ENCODE peak calls at places on chromosome 2, in nine cellular contexts. T, J, U, H, G, F, Z, M and S are unnamed samples.

GRCh38 chr2:121015971-121016485 is 269.0 kb downstream of the TFCP2L1 start:
- DNase-seq in G (no peak), M (no peak), Z (no peak), H (no peak), U (no peak), J (no peak), F (no peak), T (no peak), S (no peak)

GRCh38 chr2:217290467-217290866 is 430.6 kb upstream of the TNP1 start:
- DNase-seq in T (no peak), F (no peak), M (no peak), U (no peak), J (no peak), G (no peak), Z (no peak), H (no peak), S (no peak)

GRCh38 chr2:16617282-16618266 is 48.1 kb downstream of the CYRIA start:
- DNase-seq in F (peak; percentile 25), M (peak; percentile 31), G (peak; percentile 41), H (no peak), U (no peak), Z (no peak), T (peak; percentile 19), J (no peak), S (no peak)

GRCh38 chr2:223967981-223968380 is 10.7 kb downstream of the MRPL44 start:
- DNase-seq in U (no peak), H (no peak), G (no peak), F (no peak), T (peak; percentile 67), Z (no peak), M (no peak), J (no peak), S (no peak)

GRCh38 chr2:96876036-96876810 is 6.3 kb upstream of the SEMA4C start:
- DNase-seq in T (no peak), Z (no peak), U (no peak), H (no peak), F (peak; percentile 46), G (no peak), M (peak; percentile 43), J (no peak), S (no peak)

GRCh38 chr2:68225119-68225632 is 27.2 kb downstream of the PPP3R1 start:
- DNase-seq in G (peak; percentile 33), M (peak; percentile 16), U (peak; percentile 61), T (peak; percentile 34), F (peak; percentile 8), H (no peak), J (no peak), Z (no peak), S (no peak)

GRCh38 chr2:240570531-240571313 is 2.4 kb downstream of the RNPEPL1 start:
- DNase-seq in U (no peak), G (peak; percentile 6), H (peak; percentile 18), F (no peak), J (no peak), Z (peak; percentile 47), M (no peak), T (no peak), S (no peak)

GRCh38 chr2:219285894-219286425 is 6.8 kb downstream of the DNAJB2 start:
- DNase-seq in M (peak; percentile 28), U (no peak), H (no peak), T (peak; percentile 65), G (no peak), Z (no peak), F (no peak), J (no peak), S (no peak)

GRCh38 chr2:21620771-21621170 is 497.0 kb downstream of the TDRD15 start:
- DNase-seq in T (no peak), J (no peak), H (no peak), F (no peak), U (no peak), Z (no peak), G (no peak), M (no peak), S (no peak)

GRCh38 chr2:186456941-186457340 is 29.1 kb upstream of the ZC3H15 start:
- DNase-seq in J (no peak), H (no peak), T (peak; percentile 79), F (no peak), G (no peak), Z (no peak), U (no peak), M (peak; percentile 85), S (no peak)

GRCh38 chr2:25426326-25426725 is 84.6 kb upstream of the DNMT3A start:
- DNase-seq in Z (no peak), F (no peak), H (no peak), U (no peak), J (no peak), T (no peak), G (no peak), M (no peak), S (no peak)

GRCh38 chr2:101829018-101829396 is 131.5 kb downstream of the MAP4K4 start:
- DNase-seq in U (no peak), H (no peak), J (no peak), Z (no peak), T (no peak), M (no peak), G (no peak), F (no peak), S (no peak)

GRCh38 chr2:70010222-70011111 is 49.0 kb upstream of the ASPRV1 start:
- DNase-seq in M (no peak), U (peak; percentile 21), F (no peak), Z (no peak), J (no peak), H (no peak), T (peak; percentile 5), G (no peak), S (no peak)

GRCh38 chr2:191604154-191604553 is 73.8 kb upstream of the NABP1 start:
- DNase-seq in T (no peak), M (no peak), J (no peak), F (no peak), U (no peak), H (no peak), G (no peak), Z (no peak), S (no peak)

GRCh38 chr2:218812861-218813260 is 18.7 kb downstream of the PRKAG3 start:
- DNase-seq in M (no peak), G (no peak), J (no peak), H (no peak), F (no peak), T (no peak), U (no peak), Z (no peak), S (peak; percentile 3)

GRCh38 chr2:73268831-73269685 is 15.2 kb downstream of the FBXO41 start:
- DNase-seq in T (no peak), J (peak; percentile 57), U (peak; percentile 89), M (no peak), H (no peak), Z (peak; percentile 50), G (peak; percentile 44), F (no peak), S (peak; percentile 96)

DNA sequence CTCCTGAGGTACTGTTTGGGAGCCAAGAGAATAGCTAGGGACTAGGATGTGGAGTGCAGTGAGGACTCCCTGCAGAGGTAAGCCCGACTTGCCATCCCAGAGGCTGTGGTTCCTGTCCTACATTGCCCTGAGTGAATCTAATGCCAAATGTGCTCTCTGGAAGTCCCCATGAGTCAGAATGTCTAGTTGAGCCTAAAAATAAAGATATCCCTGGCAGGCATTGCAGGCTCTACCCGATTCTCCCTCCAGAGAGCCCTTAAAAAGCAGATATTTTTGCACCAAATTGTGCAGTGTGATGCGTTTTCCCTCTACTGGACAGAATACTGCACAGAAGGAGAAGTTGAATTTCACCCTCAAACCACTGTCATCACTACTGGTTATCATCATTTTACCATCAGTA is 98.1 kb downstream of the MARCHF4 start:
- DNase-seq in G (no peak), T (peak; percentile 75), M (no peak), F (no peak), J (no peak), H (no peak), Z (no peak), U (no peak), S (no peak)
- TF ChIP-seq CTCF in G (no peak), T (peak; percentile 43), M (no peak), F (no peak), J (no peak), H (no peak), Z (no peak), U (no peak), S (no peak)

DNA sequence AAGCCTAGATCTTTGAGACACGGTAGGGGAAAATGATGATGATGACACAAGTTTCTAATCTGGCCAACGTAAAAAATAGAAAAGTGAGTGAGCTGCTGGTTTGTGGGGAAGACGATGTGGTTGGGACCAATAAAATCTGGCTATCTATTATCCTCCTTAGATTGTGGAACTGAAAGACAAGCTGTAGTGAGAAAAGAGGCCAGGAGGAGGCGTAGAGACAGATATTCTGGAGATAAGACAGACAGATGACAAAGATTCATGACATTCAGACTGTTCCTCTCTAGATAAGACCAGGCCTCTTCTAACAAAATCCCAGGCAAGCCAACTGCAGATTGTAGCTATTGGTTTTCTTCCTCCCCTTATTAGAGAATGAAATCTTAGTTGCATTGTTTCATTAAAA is 376.3 kb upstream of the UBE2E3 start:
- DNase-seq in M (peak; percentile 21), H (no peak), U (peak; percentile 31), J (no peak), F (no peak), T (peak; percentile 7), Z (no peak), G (peak; percentile 22), S (no peak)
- TF ChIP-seq CTCF in M (peak; percentile 55), H (no peak), U (peak; percentile 40), J (no peak), F (peak; percentile 57), T (peak; percentile 30), Z (peak; percentile 19), G (no peak), S (peak; percentile 47)

GRCh38 chr2:8628179-8628869 is 53.5 kb upstream of the ID2 start:
- DNase-seq in Z (no peak), J (no peak), G (no peak), H (no peak), T (no peak), F (no peak), M (no peak), U (no peak), S (no peak)
- TF ChIP-seq CTCF in Z (no peak), J (no peak), G (no peak), H (no peak), T (no peak), F (no peak), M (no peak), U (no peak), S (no peak)

DNA sequence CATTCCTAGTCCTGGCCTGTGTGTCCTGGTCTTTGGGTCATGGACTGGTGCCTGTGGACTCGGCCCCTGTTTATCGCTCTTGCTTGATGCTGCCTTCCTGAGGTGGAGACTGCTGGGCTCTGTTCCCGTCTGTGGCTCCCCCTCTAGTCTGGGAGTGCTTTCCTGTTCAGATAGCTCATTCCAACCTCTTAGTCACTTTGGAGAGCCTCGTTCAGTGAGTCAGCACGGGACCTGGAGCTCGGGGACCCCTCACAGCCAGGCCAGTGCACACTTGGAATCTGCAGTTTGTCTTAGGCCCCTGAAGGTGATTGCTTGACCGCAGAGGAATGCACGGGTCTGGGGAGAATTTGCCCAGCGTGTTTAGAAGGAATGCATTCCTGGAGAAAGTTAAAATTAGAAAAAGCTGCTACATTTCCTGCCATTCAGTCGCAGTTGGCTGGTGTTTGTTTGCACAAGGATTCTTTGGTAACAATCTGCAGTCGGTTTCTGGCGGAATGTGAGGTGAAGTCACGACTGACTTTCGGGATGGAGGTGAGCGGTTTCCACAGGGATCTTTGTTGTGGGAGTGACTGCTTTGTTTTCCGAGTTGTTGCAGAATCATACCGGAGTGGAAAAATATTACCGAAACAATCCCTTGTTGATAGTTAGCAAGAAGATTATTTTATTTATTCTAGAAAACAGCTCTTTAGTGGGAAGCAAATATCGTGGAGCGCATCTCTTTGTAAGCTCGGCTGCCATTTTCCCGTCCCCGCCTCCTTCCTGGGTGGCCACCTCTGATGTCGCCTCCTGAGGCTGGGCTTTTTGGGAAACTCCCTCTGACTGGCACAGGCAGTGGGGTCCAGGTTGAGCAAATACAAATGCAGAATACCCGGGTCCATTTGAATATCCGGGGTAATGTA is 29.6 kb downstream of the SH3BP4 start:
- DNase-seq in U (no peak), H (no peak), G (peak; percentile 65), T (peak; percentile 100), J (no peak), M (peak; percentile 97), F (no peak), Z (peak; percentile 79), S (no peak)
- TF ChIP-seq CTCF in U (no peak), H (no peak), G (no peak), T (no peak), J (no peak), M (peak; percentile 52), F (no peak), Z (no peak), S (no peak)